ENCODE peak calls at places on chromosomes 4 and X, in nine cellular contexts. X, L, U, B, Q, I, Z, S and D are unnamed samples.
A peak's percentile ranks its signal among the peaks of the same experiment; 100 is the strongest.

GRCh38 chrX:150507251-150507856 is 61.1 kb upstream of the MTM1 start:
- DNase-seq in X (no peak), L (no peak), U (peak; percentile 50), B (no peak), Q (peak; percentile 71), I (peak; percentile 40), Z (no peak), S (no peak), D (peak; percentile 5)

GRCh38 chr4:68406479-68406859 is 40.8 kb upstream of the TMPRSS11E start:
- DNase-seq in X (no peak), L (no peak), U (no peak), B (no peak), Q (no peak), I (no peak), Z (no peak), S (no peak), D (no peak)

GRCh38 chr4:185515248-185515647 is 20.1 kb downstream of the PDLIM3 start:
- DNase-seq in X (no peak), L (no peak), U (no peak), B (no peak), Q (no peak), I (no peak), Z (no peak), S (no peak), D (no peak)

GRCh38 chrX:13028871-13029336 is 15.5 kb downstream of the FAM9C start:
- DNase-seq in X (no peak), L (peak; percentile 62), U (no peak), B (no peak), Q (no peak), I (no peak), Z (no peak), S (no peak), D (no peak)

GRCh38 chr4:176340871-176341685 is 21.3 kb downstream of the SPCS3 start:
- DNase-seq in X (no peak), L (peak; percentile 40), U (peak; percentile 55), B (no peak), Q (no peak), I (no peak), Z (no peak), S (peak; percentile 12), D (peak; percentile 81)

GRCh38 chr4:137310156-137310555 is 222.1 kb downstream of the PCDH18 start:
- DNase-seq in X (no peak), L (no peak), U (no peak), B (no peak), Q (no peak), I (no peak), Z (no peak), S (no peak), D (peak; percentile 63)

GRCh38 chr4:177696438-177696966 is 254.3 kb upstream of the AGA start:
- DNase-seq in X (no peak), L (peak; percentile 4), U (peak; percentile 37), B (no peak), Q (no peak), I (no peak), Z (no peak), S (no peak), D (no peak)

GRCh38 chr4:6884341-6884870 is 25.2 kb upstream of the TBC1D14 start:
- DNase-seq in X (no peak), L (no peak), U (peak; percentile 57), B (no peak), Q (no peak), I (peak; percentile 28), Z (no peak), S (no peak), D (no peak)

GRCh38 chrX:100410083-100410590 is at the start of gene PCDH19:
- DNase-seq in X (peak; percentile 76), L (peak; percentile 32), U (peak; percentile 89), B (peak; percentile 86), Q (no peak), I (no peak), Z (peak; percentile 0), S (no peak), D (peak; percentile 59)

GRCh38 chr4:27662426-27662825 is 801.8 kb downstream of the STIM2 start:
- DNase-seq in X (no peak), L (no peak), U (peak; percentile 7), B (no peak), Q (no peak), I (no peak), Z (no peak), S (no peak), D (no peak)

GRCh38 chr4:100836929-100837328 is 319.1 kb upstream of the EMCN start:
- DNase-seq in X (no peak), L (no peak), U (no peak), B (no peak), Q (no peak), I (no peak), Z (no peak), S (no peak), D (no peak)

GRCh38 chr4:145061325-145061920 is 36.6 kb downstream of the ANAPC10 start:
- DNase-seq in X (no peak), L (peak; percentile 58), U (peak; percentile 24), B (peak; percentile 16), Q (no peak), I (no peak), Z (no peak), S (no peak), D (peak; percentile 82)

GRCh38 chr4:106063009-106063408 is 167.7 kb downstream of the NPNT start:
- DNase-seq in X (no peak), L (peak; percentile 24), U (no peak), B (no peak), Q (no peak), I (no peak), Z (no peak), S (no peak), D (peak; percentile 27)

GRCh38 chr4:26434030-26434639 is 56.1 kb downstream of the CCKAR start:
- DNase-seq in X (no peak), L (peak; percentile 65), U (no peak), B (no peak), Q (no peak), I (no peak), Z (no peak), S (no peak), D (peak; percentile 61)

GRCh38 chrX:67780694-67781109 is 236.9 kb downstream of the AR start:
- DNase-seq in X (peak; percentile 79), L (peak; percentile 91), U (no peak), B (peak; percentile 91), Q (peak; percentile 88), I (peak; percentile 84), Z (no peak), S (peak; percentile 62), D (peak; percentile 94)

GRCh38 chr4:112519689-112520597 is 4.0 kb upstream of the NEUROG2 start:
- DNase-seq in X (no peak), L (no peak), U (peak; percentile 81), B (no peak), Q (no peak), I (no peak), Z (no peak), S (no peak), D (no peak)
- H3K4me3 ChIP-seq in X (no peak overlapping the region), L (no peak overlapping the region), U (peak overlapping the region; percentile 36), B (no peak overlapping the region), Q (no peak overlapping the region), I (no peak overlapping the region), Z (no peak overlapping the region), S (no peak overlapping the region), D (no peak overlapping the region)

DNA sequence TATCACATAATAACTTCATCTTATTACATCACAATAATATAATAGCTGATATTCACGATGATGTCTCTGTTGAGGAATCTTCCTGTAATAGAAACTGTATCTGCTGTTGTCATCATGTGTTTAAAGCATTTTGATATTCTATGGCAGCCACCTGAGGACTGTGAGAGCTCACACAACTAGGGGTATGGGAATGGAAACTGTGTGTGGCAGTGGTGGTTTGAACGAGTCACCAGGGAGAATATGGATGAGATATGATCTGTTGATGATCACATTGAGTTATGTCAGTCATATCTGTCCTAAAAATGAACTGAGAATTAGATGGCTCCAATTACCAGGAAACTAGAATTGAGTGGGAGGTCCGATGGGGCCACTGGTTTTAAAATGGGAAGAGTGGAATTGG is 169.6 kb downstream of the MID1IP1 start:
- DNase-seq in X (no peak), L (no peak), U (no peak), B (no peak), Q (no peak), I (no peak), Z (no peak), S (no peak), D (no peak)
- TF ChIP-seq CTCF in X (no peak), L (no peak), U (no peak), B (no peak), Q (no peak), I (no peak), Z (no peak), S (no peak), D (no peak)

GRCh38 chrX:122439836-122440235 is 744.2 kb upstream of the GRIA3 start:
- DNase-seq in X (no peak), L (no peak), U (no peak), B (no peak), Q (no peak), I (no peak), Z (no peak), S (no peak), D (no peak)

GRCh38 chrX:122440832-122441231 is 743.2 kb upstream of the GRIA3 start:
- DNase-seq in X (no peak), L (no peak), U (no peak), B (peak; percentile 25), Q (no peak), I (no peak), Z (no peak), S (no peak), D (no peak)

GRCh38 chrX:122434942-122435341 is 749.1 kb upstream of the GRIA3 start:
- DNase-seq in X (no peak), L (no peak), U (no peak), B (no peak), Q (no peak), I (no peak), Z (no peak), S (no peak), D (no peak)
- H3K4me3 ChIP-seq in X (no peak overlapping the region), L (no peak overlapping the region), U (no peak overlapping the region), B (no peak overlapping the region), Q (no peak overlapping the region), I (no peak overlapping the region), Z (no peak overlapping the region), S (no peak overlapping the region), D (no peak overlapping the region)

GRCh38 chrX:131548994-131549393 is 5.1 kb downstream of the OR13H1 start:
- DNase-seq in X (no peak), L (no peak), U (no peak), B (no peak), Q (no peak), I (no peak), Z (no peak), S (no peak), D (no peak)

GRCh38 chrX:131543774-131544173 is at the start of gene OR13H1:
- DNase-seq in X (no peak), L (no peak), U (no peak), B (no peak), Q (no peak), I (no peak), Z (no peak), S (no peak), D (no peak)

DNA sequence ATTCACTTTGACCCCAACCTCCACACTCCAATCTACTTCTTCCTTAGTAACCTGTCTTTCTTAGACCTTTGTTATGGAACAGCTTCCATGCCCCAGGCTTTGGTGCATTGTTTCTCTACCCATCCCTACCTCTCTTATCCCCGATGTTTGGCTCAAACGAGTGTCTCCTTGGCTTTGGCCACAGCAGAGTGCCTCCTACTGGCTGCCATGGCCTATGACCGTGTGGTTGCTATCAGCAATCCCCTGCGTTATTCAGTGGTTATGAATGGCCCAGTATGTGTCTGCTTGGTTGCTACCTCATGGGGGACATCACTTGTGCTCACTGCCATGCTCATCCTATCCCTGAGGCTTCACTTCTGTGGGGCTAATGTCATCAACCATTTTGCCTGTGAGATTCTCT is 344 bp downstream of the OR13H1 start:
- DNase-seq in X (no peak), L (no peak), U (no peak), B (no peak), Q (no peak), I (no peak), Z (no peak), S (no peak), D (no peak)
- TF ChIP-seq CTCF in X (no peak), L (no peak), U (no peak), B (no peak), Q (no peak), I (no peak), Z (no peak), S (no peak), D (no peak)